ENCODE peak calls at places on chromosomes 1 and 21, in four cellular contexts. V is brain microvascular endothelial cell, K is PC-9, S is neural progenitor cell. B is an unnamed sample.

GRCh38 chr1:238916828-238917227 is 469.5 kb upstream of the CHRM3 start:
- DNase-seq in K (no peak), V (no peak), S (no peak), B (no peak)

GRCh38 chr1:176880954-176881595 is 283.4 kb downstream of the ASTN1 start:
- DNase-seq in S (peak), V (peak), K (no peak), B (peak)

GRCh38 chr1:206492589-206492988 is 14.7 kb upstream of the RASSF5 start:
- DNase-seq in S (no peak), V (no peak), K (no peak), B (no peak)

GRCh38 chr1:47703981-47704596 is 266.2 kb downstream of the FOXD2 start:
- DNase-seq in K (no peak), V (peak), S (no peak), B (peak)

GRCh38 chr1:15443281-15443680 is 5.0 kb downstream of the CTRC start:
- DNase-seq in V (no peak), K (no peak), S (no peak), B (no peak)

GRCh38 chr1:3630161-3630611 is 5.4 kb downstream of the TPRG1L start:
- DNase-seq in S (no peak), V (no peak), K (no peak), B (no peak)

GRCh38 chr1:99004270-99005141 is at the start of gene PLPPR5:
- DNase-seq in S (peak), V (peak), K (no peak), B (no peak)

GRCh38 chr1:1069061-1069710 is 4.9 kb downstream of the RNF223 start:
- DNase-seq in V (peak), K (peak), S (peak), B (no peak)

GRCh38 chr1:203480084-203480483 is 4.5 kb downstream of the PRELP start:
- DNase-seq in S (no peak), K (no peak), V (no peak), B (peak)

GRCh38 chr1:2990376-2991115 is 30.7 kb upstream of the ACTRT2 start:
- DNase-seq in K (no peak), V (no peak), S (no peak), B (no peak)

GRCh38 chr21:43343992-43344886 is 82.7 kb downstream of the SIK1 start:
- DNase-seq in V (no peak), S (no peak), K (no peak), B (no peak)

GRCh38 chr1:30610917-30611316 is 112.5 kb downstream of the MATN1 start:
- DNase-seq in V (no peak), K (no peak), S (no peak), B (no peak)

GRCh38 chr1:111879086-111879485 is 110.4 kb downstream of the KCND3 start:
- DNase-seq in S (no peak), V (no peak), K (no peak), B (no peak)

GRCh38 chr1:24345334-24345733 is 26.2 kb downstream of the GRHL3 start:
- DNase-seq in K (no peak), S (no peak), V (no peak), B (no peak)

GRCh38 chr1:245673920-245674414 is 519.2 kb downstream of the KIF26B start:
- DNase-seq in S (no peak), V (no peak), K (no peak), B (peak)

GRCh38 chr1:188709146-188709545 is 1768.5 kb downstream of the BRINP3 start:
- DNase-seq in K (no peak), S (no peak), V (no peak), B (no peak)

DNA sequence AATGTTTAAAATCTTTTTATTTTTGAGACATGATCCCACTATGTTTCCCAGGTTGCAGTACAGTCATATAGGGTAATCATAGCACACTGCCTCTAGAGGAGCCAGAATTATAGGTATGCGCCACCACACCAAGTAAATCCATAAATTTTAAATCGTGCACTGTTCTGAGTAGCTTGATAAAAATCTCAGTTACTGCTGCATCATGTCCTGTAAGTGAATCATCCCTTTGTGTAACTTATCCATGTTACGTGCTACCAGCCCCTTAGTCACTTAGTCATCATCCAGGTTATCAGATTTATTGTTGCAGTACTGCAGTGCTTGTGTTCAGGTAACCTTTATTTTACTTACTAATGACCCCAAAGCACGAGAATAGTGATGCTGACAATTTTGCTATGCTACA is 1770.9 kb downstream of the BRINP3 start:
- DNase-seq in V (peak), K (peak), S (no peak), B (no peak)
- TF ChIP-seq CTCF in V (peak), K (no peak), S (no peak), B (no peak)

GRCh38 chr21:35711213-35711612 is 349.1 kb downstream of the SETD4 start:
- DNase-seq in S (no peak), V (no peak), K (no peak), B (no peak)
- H3K4me3 ChIP-seq in S (no peak), V (no peak), K (no peak), B (no peak)

GRCh38 chr1:232045571-232045970 is 419.0 kb downstream of the DISC1 start:
- DNase-seq in K (no peak), S (no peak), V (no peak), B (no peak)

GRCh38 chr1:232046531-232047283 is 420.1 kb downstream of the DISC1 start:
- DNase-seq in V (no peak), S (no peak), K (no peak), B (no peak)

GRCh38 chr1:232048481-232048880 is 421.9 kb downstream of the DISC1 start:
- DNase-seq in S (no peak), K (no peak), V (no peak), B (no peak)

GRCh38 chr1:232049335-232049734 is 422.7 kb downstream of the DISC1 start:
- DNase-seq in K (no peak), V (no peak), S (no peak), B (no peak)

GRCh38 chr1:232047473-232047872 is 420.9 kb downstream of the DISC1 start:
- DNase-seq in S (no peak), K (no peak), V (no peak), B (no peak)
- TF ChIP-seq CTCF in S (peak), K (peak), V (peak), B (peak)

GRCh38 chr1:236144446-236145150 is 2.3 kb downstream of the GPR137B start:
- DNase-seq in V (no peak), K (no peak), S (peak), B (no peak)
- H3K4me3 ChIP-seq in V (peak), K (no peak), S (no peak), B (no peak)

DNA sequence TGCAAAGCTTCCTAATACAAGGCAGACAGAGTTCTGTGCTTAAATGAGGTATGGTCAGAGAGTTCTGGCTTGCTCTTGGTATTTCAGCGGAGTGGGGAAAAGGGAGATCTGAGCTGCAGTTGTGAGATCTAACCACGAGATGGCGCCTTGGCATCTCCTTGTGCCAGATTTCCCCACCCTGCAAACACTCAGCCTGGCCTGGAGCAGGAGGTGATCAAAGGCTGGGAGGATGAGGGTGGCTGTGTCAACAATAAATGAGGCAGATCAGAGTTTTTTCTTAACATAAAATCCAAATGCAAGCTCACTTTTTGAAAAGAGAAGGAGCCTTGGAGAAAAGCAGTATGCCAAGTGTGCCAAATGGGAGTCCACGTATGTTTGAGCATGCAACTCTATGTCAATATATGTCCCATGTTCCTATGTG is 4.1 kb upstream of the TFAP2E start:
- DNase-seq in K (peak), V (peak), S (peak), B (no peak)
- TF ChIP-seq CTCF in K (peak), V (peak), S (peak), B (peak)

GRCh38 chr1:248821101-248821500 is 4.6 kb downstream of the SH3BP5L start:
- DNase-seq in K (no peak), S (no peak), V (peak), B (peak)
- H3K4me3 ChIP-seq in K (no peak), S (no peak), V (no peak), B (no peak)

GRCh38 chr1:100034465-100034864 is 64.7 kb downstream of the SLC35A3 start:
- DNase-seq in S (peak), V (no peak), K (no peak), B (no peak)
- TF ChIP-seq CTCF in S (peak), V (peak), K (peak), B (peak)

B was measured in AG09309.